ENCODE peak calls at places on chromosomes 11 and 22, in nine cellular contexts. F is iPS DF 6.9, P is endodermal cell, Y is GM23248, H is upper lobe of right lung, U is testis, I is AG04450, L is coronary artery, D is left ventricle myocardium inferior. W is an unnamed sample.

GRCh38 chr22:39029227-39029626 is 8.3 kb downstream of the APOBEC3D start:
- DNase-seq in F (no peak), P (no peak), Y (no peak), H (no peak), U (no peak), I (no peak), L (no peak), D (no peak), W (no peak)

GRCh38 chr11:103648054-103648453 is 388.4 kb upstream of the DDI1 start:
- DNase-seq in F (no peak), P (no peak), Y (no peak), H (no peak), U (no peak), I (no peak), L (no peak), D (no peak), W (no peak)

GRCh38 chr11:83736689-83737088 is 450.5 kb upstream of the CCDC90B start:
- DNase-seq in F (no peak), P (no peak), Y (peak), H (no peak), U (no peak), I (no peak), L (no peak), D (no peak), W (no peak)

GRCh38 chr11:66267039-66267378 is 1.4 kb upstream of the RAB1B start:
- DNase-seq in F (no peak), P (no peak), Y (no peak), H (no peak), U (no peak), I (no peak), L (no peak), D (no peak), W (no peak)

GRCh38 chr22:41833369-41834004 is 582 bp downstream of the SREBF2 start:
- DNase-seq in F (no peak), P (peak), Y (peak), H (peak), U (peak), I (no peak), L (peak), D (peak), W (no peak)

GRCh38 chr11:98711011-98711410 is 309.7 kb upstream of the CNTN5 start:
- DNase-seq in F (no peak), P (no peak), Y (no peak), H (no peak), U (no peak), I (no peak), L (no peak), D (no peak), W (no peak)

GRCh38 chr11:66547662-66548009 is 933 bp downstream of the ACTN3 start:
- DNase-seq in F (no peak), P (peak), Y (no peak), H (no peak), U (no peak), I (no peak), L (no peak), D (no peak), W (no peak)

GRCh38 chr11:107549253-107549953 is 16.1 kb downstream of the ALKBH8 start:
- DNase-seq in F (no peak), P (no peak), Y (peak), H (no peak), U (no peak), I (no peak), L (no peak), D (no peak), W (no peak)

GRCh38 chr22:48756146-48757111 is 1071.2 kb downstream of the BRD1 start:
- DNase-seq in F (no peak), P (peak), Y (no peak), H (no peak), U (peak), I (no peak), L (peak), D (no peak), W (no peak)

GRCh38 chr22:49502126-49502826 is 325.4 kb downstream of the BRD1 start:
- DNase-seq in F (no peak), P (peak), Y (no peak), H (no peak), U (no peak), I (no peak), L (peak), D (no peak), W (no peak)

GRCh38 chr22:46008836-46009596 is 32.1 kb upstream of the WNT7B start:
- DNase-seq in F (no peak), P (no peak), Y (no peak), H (peak), U (no peak), I (no peak), L (no peak), D (peak), W (no peak)

GRCh38 chr11:125766251-125766650 is 12.4 kb downstream of the PATE2 start:
- DNase-seq in F (no peak), P (no peak), Y (no peak), H (no peak), U (no peak), I (no peak), L (no peak), D (no peak), W (no peak)

GRCh38 chr22:46049726-46050450 is 72.9 kb upstream of the WNT7B start:
- DNase-seq in F (no peak), P (peak), Y (no peak), H (peak), U (peak), I (no peak), L (peak), D (peak), W (no peak)

GRCh38 chr11:100808904-100809491 is 121.9 kb downstream of the ARHGAP42 start:
- DNase-seq in F (no peak), P (no peak), Y (peak), H (no peak), U (no peak), I (no peak), L (no peak), D (no peak), W (no peak)

GRCh38 chr22:49768077-49768476 is 59.6 kb downstream of the BRD1 start:
- DNase-seq in F (no peak), P (peak), Y (no peak), H (peak), U (no peak), I (no peak), L (no peak), D (peak), W (no peak)

GRCh38 chr11:122399375-122399774 is 256.1 kb upstream of the UBASH3B start:
- DNase-seq in F (no peak), P (no peak), Y (no peak), H (no peak), U (no peak), I (no peak), L (no peak), D (no peak), W (no peak)

GRCh38 chr22:45083659-45084305 is 74.0 kb upstream of the PHF21B start:
- DNase-seq in F (no peak), P (no peak), Y (peak), H (no peak), U (no peak), I (no peak), L (no peak), D (no peak), W (no peak)

GRCh38 chr22:42519544-42520237 is at the start of gene RRP7A:
- DNase-seq in F (no peak), P (peak), Y (peak), H (peak), U (peak), I (no peak), L (peak), D (peak), W (no peak)

GRCh38 chr22:45648320-45649070 is 23.1 kb upstream of the ATXN10 start:
- DNase-seq in F (no peak), P (no peak), Y (no peak), H (peak), U (no peak), I (no peak), L (no peak), D (no peak), W (no peak)

GRCh38 chr11:110176366-110177056 is 83.3 kb downstream of the ZC3H12C start:
- DNase-seq in F (no peak), P (no peak), Y (peak), H (no peak), U (no peak), I (no peak), L (no peak), D (no peak), W (no peak)

GRCh38 chr11:115911656-115912055 is 407.4 kb upstream of the CADM1 start:
- DNase-seq in F (no peak), P (no peak), Y (no peak), H (no peak), U (no peak), I (no peak), L (no peak), D (no peak), W (no peak)

GRCh38 chr11:115085461-115086220 is 407.3 kb downstream of the NXPE2 start:
- DNase-seq in F (no peak), P (no peak), Y (no peak), H (no peak), U (no peak), I (no peak), L (no peak), D (no peak), W (no peak)

GRCh38 chr11:94526645-94527438 is 14.6 kb downstream of the C11orf97 start:
- DNase-seq in F (no peak), P (no peak), Y (peak), H (no peak), U (no peak), I (no peak), L (no peak), D (no peak), W (no peak)

GRCh38 chr11:71164186-71164585 is 88.2 kb downstream of the SHANK2 start:
- DNase-seq in F (no peak), P (peak), Y (no peak), H (no peak), U (no peak), I (no peak), L (peak), D (no peak), W (no peak)

GRCh38 chr11:121721448-121721847 is 268.7 kb upstream of the SORL1-AS1 start:
- DNase-seq in F (no peak), P (no peak), Y (no peak), H (no peak), U (no peak), I (no peak), L (no peak), D (no peak), W (no peak)

GRCh38 chr11:925496-926301 is at the start of gene AP2A2:
- DNase-seq in F (peak), P (peak), Y (peak), H (peak), U (peak), I (peak), L (no peak), D (peak), W (no peak)

GRCh38 chr11:121340010-121340580 is 47.5 kb downstream of the SC5D start:
- DNase-seq in F (no peak), P (no peak), Y (no peak), H (no peak), U (no peak), I (no peak), L (no peak), D (no peak), W (no peak)

GRCh38 chr11:37712246-37712645 is 1114.2 kb upstream of the RAG2 start:
- DNase-seq in F (peak), P (peak), Y (no peak), H (no peak), U (no peak), I (no peak), L (no peak), D (no peak), W (no peak)

GRCh38 chr22:46093796-46094195 is 56.5 kb upstream of the PPARA start:
- DNase-seq in F (no peak), P (no peak), Y (no peak), H (no peak), U (no peak), I (no peak), L (no peak), D (no peak), W (no peak)

DNA sequence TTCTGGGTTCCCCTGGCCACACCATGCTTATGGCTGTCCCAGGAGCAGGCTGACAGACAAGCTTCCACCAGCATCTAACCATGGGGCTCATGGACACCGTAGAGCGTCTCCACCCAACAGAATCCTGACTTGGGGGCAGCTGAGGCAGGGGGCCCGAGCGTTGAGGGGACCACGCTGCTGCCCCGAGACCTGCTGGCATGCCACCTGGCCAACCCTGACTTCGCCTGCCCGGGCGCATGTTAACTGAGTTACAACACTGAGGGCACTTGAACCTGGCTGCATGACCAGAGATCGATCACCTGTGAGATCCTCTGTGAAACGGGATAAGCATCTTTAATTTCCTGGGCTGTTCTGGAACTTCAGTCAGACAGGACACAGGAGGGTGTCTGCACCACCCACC is 13.7 kb downstream of the PPM1F start:
- DNase-seq in F (no peak), P (no peak), Y (no peak), H (no peak), U (no peak), I (no peak), L (no peak), D (no peak), W (no peak)
- H3K4me3 ChIP-seq in F (no peak), P (no peak), Y (peak), H (peak), U (no peak), I (no peak), L (peak), D (peak), W (no peak)

DNA sequence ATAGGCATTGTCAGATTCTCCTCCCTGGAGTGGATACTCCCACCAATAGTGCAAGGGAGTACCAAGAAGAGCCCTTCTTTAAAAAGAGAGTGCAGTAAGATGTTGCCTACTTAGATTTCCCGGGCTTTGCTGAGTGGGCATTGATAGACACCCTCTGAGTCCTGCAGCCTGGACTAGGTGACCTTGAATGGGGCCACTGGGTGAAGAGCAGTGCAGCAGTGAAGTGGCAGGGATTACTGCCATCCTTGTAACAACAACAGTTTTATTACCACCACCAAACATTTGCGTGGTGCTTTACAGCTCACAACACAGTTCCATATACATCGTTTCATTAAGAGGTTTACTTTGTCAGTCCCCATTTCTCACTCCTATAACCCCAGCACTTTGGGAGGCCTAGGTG is 59.4 kb downstream of the MICAL2 start:
- DNase-seq in F (no peak), P (peak), Y (no peak), H (peak), U (no peak), I (no peak), L (peak), D (no peak), W (no peak)
- H3K4me3 ChIP-seq in F (no peak), P (no peak), Y (no peak), H (no peak), U (no peak), I (no peak), L (no peak), D (no peak), W (no peak)

GRCh38 chr11:5631426-5631825 is 6.6 kb downstream of the TRIM34 start:
- DNase-seq in F (no peak), P (no peak), Y (no peak), H (no peak), U (no peak), I (no peak), L (no peak), D (no peak), W (no peak)
- H3K4me3 ChIP-seq in F (no peak), P (no peak), Y (no peak), H (no peak), U (no peak), I (no peak), L (no peak), D (no peak), W (no peak)

GRCh38 chr11:16002942-16003341 is 353.4 kb downstream of the SOX6 start:
- DNase-seq in F (no peak), P (no peak), Y (no peak), H (no peak), U (no peak), I (no peak), L (no peak), D (no peak), W (no peak)

GRCh38 chr11:16001899-16002426 is 354.4 kb downstream of the SOX6 start:
- DNase-seq in F (no peak), P (no peak), Y (peak), H (peak), U (no peak), I (peak), L (no peak), D (no peak), W (peak)

GRCh38 chr11:16000065-16000464 is 356.3 kb downstream of the SOX6 start:
- DNase-seq in F (no peak), P (no peak), Y (peak), H (no peak), U (no peak), I (peak), L (no peak), D (no peak), W (peak)

DNA sequence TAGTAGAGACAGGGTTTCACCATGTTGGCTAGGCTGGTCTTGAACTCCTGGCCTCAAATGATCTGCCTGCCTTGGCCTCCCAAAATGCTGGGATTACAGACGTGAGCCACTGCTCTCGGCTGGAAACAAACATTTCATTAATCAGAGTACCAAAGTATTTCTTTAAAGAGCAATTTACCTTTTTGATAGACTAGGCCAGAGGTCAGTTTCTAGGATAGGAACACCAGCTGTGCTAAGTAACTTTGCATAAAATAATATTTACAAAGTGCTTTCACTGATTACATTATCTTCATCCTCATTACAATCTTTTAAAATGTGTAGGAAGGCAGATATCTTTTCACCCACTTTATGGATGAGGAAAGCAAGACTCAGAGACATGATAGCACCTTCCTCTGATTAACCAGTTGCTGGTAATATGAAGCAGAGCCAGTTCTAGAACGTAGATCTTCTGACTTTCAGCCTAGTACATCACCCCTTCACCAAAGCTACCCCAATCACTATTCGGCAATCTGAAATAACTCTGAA is 355.2 kb downstream of the SOX6 start:
- DNase-seq in F (no peak), P (no peak), Y (no peak), H (no peak), U (no peak), I (no peak), L (no peak), D (no peak), W (no peak)
- H3K4me3 ChIP-seq in F (no peak), P (no peak), Y (no peak), H (no peak), U (no peak), I (no peak), L (no peak), D (no peak), W (no peak)

GRCh38 chr22:20783844-20784723 is 10.2 kb downstream of the SERPIND1 start:
- DNase-seq in F (no peak), P (peak), Y (peak), H (no peak), U (peak), I (peak), L (no peak), D (no peak), W (no peak)

GRCh38 chr22:20782083-20782482 is 8.2 kb downstream of the SERPIND1 start:
- DNase-seq in F (no peak), P (no peak), Y (no peak), H (no peak), U (no peak), I (no peak), L (no peak), D (no peak), W (no peak)

GRCh38 chr22:20783300-20783673 is 9.4 kb downstream of the SERPIND1 start:
- DNase-seq in F (no peak), P (no peak), Y (peak), H (no peak), U (no peak), I (no peak), L (no peak), D (no peak), W (no peak)

GRCh38 chr22:20781272-20781990 is 7.5 kb downstream of the SERPIND1 start:
- DNase-seq in F (no peak), P (no peak), Y (peak), H (no peak), U (no peak), I (no peak), L (no peak), D (no peak), W (no peak)

GRCh38 chr22:20782601-20783299 is 8.8 kb downstream of the SERPIND1 start:
- DNase-seq in F (no peak), P (no peak), Y (peak), H (no peak), U (no peak), I (no peak), L (no peak), D (no peak), W (no peak)
- H3K4me3 ChIP-seq in F (no peak), P (no peak), Y (no peak), H (no peak), U (no peak), I (no peak), L (no peak), D (no peak), W (no peak)

GRCh38 chr11:134369656-134370525 is 38.1 kb downstream of the GLB1L2 start:
- DNase-seq in F (no peak), P (no peak), Y (no peak), H (peak), U (no peak), I (no peak), L (no peak), D (no peak), W (no peak)
- H3K4me3 ChIP-seq in F (no peak), P (no peak), Y (no peak), H (no peak), U (no peak), I (no peak), L (no peak), D (no peak), W (no peak)

GRCh38 chr11:124760806-124761205 is 1.3 kb downstream of the ESAM start:
- DNase-seq in F (no peak), P (peak), Y (no peak), H (no peak), U (no peak), I (no peak), L (no peak), D (no peak), W (no peak)
- H3K4me3 ChIP-seq in F (no peak), P (no peak), Y (no peak), H (peak), U (no peak), I (no peak), L (peak), D (peak), W (no peak)

DNA sequence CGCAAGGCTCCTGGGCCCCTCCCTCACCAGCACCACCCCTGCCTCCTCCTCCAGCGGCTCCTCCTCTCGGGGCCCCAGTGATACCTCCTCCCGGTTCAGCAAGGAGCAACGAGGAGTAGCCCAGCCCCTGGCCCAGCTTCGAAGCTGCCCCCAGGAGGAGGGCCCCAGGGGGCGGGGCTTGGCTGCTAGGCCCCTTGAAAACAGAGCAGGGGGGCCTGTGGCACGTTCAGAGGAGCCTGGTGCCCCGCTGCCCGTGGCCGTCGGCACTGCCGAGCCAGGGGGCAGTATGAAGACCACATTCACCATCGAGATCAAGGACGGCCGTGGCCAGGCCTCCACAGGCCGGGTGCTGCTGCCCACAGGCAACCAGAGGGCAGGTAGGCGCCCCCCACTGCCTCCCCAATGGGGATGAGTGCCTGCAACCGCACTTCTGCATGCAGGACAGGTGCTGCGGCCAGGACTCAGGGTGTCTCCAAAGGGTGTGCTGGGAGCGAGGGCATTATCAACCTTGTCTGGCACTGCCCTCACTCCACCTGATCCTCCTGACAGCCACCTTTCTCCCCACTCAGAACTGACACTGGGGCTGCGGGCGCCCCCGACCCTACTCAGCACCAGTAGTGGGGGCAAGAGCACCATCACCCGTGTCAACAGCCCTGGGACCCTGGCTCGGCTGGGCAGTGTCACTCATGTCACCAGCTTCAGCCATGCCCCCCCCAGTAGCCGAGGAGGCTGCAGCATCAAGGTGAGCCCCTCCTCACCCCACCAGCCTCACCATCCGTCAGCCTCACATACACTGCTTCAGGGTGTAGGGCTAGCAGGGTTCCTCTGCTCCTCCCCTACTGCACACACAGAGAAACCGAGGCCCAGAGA is 10.2 kb downstream of the SMTN start:
- DNase-seq in F (no peak), P (peak), Y (no peak), H (no peak), U (no peak), I (no peak), L (peak), D (no peak), W (no peak)
- H3K4me3 ChIP-seq in F (no peak), P (no peak), Y (no peak), H (no peak), U (no peak), I (no peak), L (peak), D (no peak), W (no peak)

W was measured in BJ.